ENCODE peak calls at places on chromosome 16, in four cellular contexts. Z is gastrocnemius medialis, C is HCT116, S is ovary. G is an unnamed sample.

GRCh38 chr16:79864781-79865391 is 264.3 kb upstream of the MAF start:
- DNase-seq in Z (no peak), C (no peak), S (no peak), G (no peak)

GRCh38 chr16:12392585-12393089 is 411.1 kb downstream of the CPPED1 start:
- DNase-seq in Z (no peak), C (no peak), S (peak), G (no peak)

GRCh38 chr16:4062212-4062802 is 53.9 kb downstream of the ADCY9 start:
- DNase-seq in Z (no peak), C (no peak), S (no peak), G (no peak)

GRCh38 chr16:86877108-86877507 is 298.8 kb downstream of the FOXL1 start:
- DNase-seq in Z (no peak), C (no peak), S (no peak), G (no peak)

GRCh38 chr16:6267682-6268081 is 1065.0 kb upstream of the RBFOX1 start:
- DNase-seq in Z (no peak), C (no peak), S (no peak), G (no peak)

GRCh38 chr16:85384831-85385462 is 228.2 kb upstream of the GSE1 start:
- DNase-seq in Z (no peak), C (no peak), S (peak), G (no peak)

GRCh38 chr16:70402916-70403659 is 35.8 kb downstream of the ST3GAL2 start:
- DNase-seq in Z (no peak), C (no peak), S (no peak), G (no peak)

GRCh38 chr16:64579712-64580111 is 542.2 kb downstream of the CDH11 start:
- DNase-seq in Z (no peak), C (no peak), S (no peak), G (no peak)

GRCh38 chr16:14003119-14003570 is 68.0 kb upstream of the MRTFB start:
- DNase-seq in Z (peak), C (no peak), S (peak), G (peak)

GRCh38 chr16:75578725-75579124 is 12.5 kb downstream of the GABARAPL2 start:
- DNase-seq in Z (no peak), C (no peak), S (no peak), G (no peak)

GRCh38 chr16:75579435-75579834 is 13.3 kb downstream of the GABARAPL2 start:
- DNase-seq in Z (no peak), C (no peak), S (no peak), G (no peak)

GRCh38 chr16:75575976-75576375 is 9.8 kb downstream of the GABARAPL2 start:
- DNase-seq in Z (no peak), C (no peak), S (no peak), G (no peak)

GRCh38 chr16:75578212-75578611 is 12.0 kb downstream of the GABARAPL2 start:
- DNase-seq in Z (no peak), C (no peak), S (no peak), G (no peak)

GRCh38 chr16:75576384-75576811 is 10.2 kb downstream of the GABARAPL2 start:
- DNase-seq in Z (no peak), C (no peak), S (no peak), G (no peak)
- TF ChIP-seq POLR2A in Z (no peak), C (no peak), S (no peak), G (no peak)

DNA sequence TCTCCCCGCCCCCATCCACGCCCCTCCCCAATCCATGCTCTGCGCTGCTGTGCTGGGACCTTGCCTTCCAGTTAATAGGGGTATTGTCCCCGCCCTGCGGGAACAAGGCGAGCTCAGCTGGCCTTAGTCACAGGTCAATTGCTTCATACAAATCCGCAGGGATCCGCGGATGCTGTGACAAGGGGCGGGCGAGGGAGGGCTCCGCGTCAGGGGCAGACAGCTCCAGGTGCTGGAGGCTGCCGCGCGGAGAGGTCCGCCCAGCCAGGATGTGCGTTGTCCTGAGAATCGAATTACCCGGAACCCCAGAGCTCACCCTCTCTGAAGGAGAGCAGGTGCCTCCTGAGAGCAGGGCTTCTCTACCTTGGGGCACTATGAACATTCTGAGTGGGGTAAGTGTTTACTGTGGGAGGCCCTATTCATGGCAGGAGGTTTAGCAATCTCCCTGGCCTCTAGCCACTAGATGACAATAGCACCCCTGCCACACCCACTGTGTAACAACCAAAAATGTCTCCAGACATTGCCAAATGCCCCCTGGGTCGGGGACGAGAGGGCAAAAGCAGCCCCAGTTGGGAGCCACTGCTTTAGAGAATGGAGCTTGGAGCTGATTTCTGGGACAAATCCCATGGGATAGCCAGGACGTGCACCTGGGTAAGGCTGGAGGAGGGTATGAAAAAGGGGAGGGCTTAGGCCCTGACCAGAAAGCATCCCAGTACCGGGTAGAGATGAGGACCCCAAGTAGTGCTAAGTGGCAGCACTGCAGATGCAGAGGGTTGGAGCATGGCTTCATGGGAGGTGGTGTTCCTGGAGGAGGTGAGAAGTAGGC is 138.2 kb downstream of the CYLD start:
- DNase-seq in Z (no peak), C (no peak), S (no peak), G (no peak)
- TF ChIP-seq POLR2A in Z (no peak), C (no peak), S (no peak), G (no peak)

GRCh38 chr16:50529334-50529733 is 18.9 kb upstream of the NKD1 start:
- DNase-seq in Z (no peak), C (no peak), S (no peak), G (no peak)

GRCh38 chr16:50531359-50531758 is 16.8 kb upstream of the NKD1 start:
- DNase-seq in Z (no peak), C (no peak), S (no peak), G (no peak)

GRCh38 chr16:50531901-50532300 is 16.3 kb upstream of the NKD1 start:
- DNase-seq in Z (no peak), C (no peak), S (no peak), G (no peak)

GRCh38 chr16:50528820-50529219 is 19.4 kb upstream of the NKD1 start:
- DNase-seq in Z (no peak), C (no peak), S (no peak), G (no peak)

GRCh38 chr16:50530277-50531236 is 17.6 kb upstream of the NKD1 start:
- DNase-seq in Z (no peak), C (no peak), S (no peak), G (no peak)
- TF ChIP-seq POLR2A in Z (no peak), C (no peak), S (no peak), G (no peak)

GRCh38 chr16:2974319-2975056 is 5.3 kb downstream of the PAQR4 start:
- DNase-seq in Z (no peak), C (no peak), S (no peak), G (no peak)

GRCh38 chr16:2971985-2972784 is 3.0 kb downstream of the PAQR4 start:
- DNase-seq in Z (no peak), C (no peak), S (no peak), G (no peak)

GRCh38 chr16:2973605-2974318 is 4.6 kb downstream of the PAQR4 start:
- DNase-seq in Z (no peak), C (no peak), S (no peak), G (no peak)

GRCh38 chr16:2971134-2971984 is 2.2 kb downstream of the PAQR4 start:
- DNase-seq in Z (no peak), C (no peak), S (no peak), G (no peak)

GRCh38 chr16:2973081-2973480 is 3.9 kb downstream of the PAQR4 start:
- DNase-seq in Z (no peak), C (no peak), S (no peak), G (no peak)
- TF ChIP-seq POLR2A in Z (no peak), C (no peak), S (no peak), G (no peak)

DNA sequence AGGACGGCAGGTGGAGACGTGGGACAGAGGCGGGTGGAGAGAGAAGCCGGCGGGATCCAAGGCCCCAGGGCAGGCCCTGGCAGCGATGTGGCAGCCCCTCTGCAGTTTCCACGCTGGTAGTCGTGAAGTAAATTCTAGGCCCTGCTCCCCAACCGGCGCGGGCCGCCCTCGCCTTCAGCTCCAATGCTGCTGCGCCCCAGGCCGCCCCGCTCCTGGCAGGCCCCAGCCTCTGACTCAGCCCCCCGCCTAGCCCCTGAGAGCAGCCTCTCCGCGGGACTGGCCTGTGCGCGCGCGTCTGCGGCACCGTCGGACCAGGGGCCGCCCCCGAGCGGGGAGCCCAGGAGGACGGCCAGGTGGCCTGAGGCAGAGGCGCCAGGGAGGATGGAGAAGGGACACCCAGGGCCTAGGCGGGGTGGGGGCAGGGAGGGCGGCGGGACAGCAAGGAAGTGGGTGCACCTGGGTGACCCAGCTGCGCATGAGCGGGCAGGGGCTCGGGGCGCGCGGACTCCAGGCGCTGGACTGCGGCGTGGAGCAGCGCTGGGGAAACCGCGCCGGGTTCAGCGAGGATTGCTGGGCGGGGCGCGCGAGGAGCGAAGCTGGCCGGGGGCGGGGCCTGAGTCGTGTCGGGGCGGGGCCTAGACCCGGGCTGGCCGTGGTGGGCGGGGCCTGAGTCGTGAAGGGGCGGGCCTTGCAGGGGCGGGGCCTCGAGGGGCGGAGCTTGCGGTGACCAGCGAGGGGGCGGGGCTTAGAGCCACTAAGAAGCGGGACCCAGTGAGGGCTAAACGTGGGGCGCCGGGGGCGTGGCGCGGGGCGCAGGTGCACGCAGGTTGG is 29.6 kb downstream of the ZNF778 start:
- DNase-seq in Z (peak), C (peak), S (peak), G (peak)
- TF ChIP-seq POLR2A in Z (no peak), C (peak), S (no peak), G (no peak)

DNA sequence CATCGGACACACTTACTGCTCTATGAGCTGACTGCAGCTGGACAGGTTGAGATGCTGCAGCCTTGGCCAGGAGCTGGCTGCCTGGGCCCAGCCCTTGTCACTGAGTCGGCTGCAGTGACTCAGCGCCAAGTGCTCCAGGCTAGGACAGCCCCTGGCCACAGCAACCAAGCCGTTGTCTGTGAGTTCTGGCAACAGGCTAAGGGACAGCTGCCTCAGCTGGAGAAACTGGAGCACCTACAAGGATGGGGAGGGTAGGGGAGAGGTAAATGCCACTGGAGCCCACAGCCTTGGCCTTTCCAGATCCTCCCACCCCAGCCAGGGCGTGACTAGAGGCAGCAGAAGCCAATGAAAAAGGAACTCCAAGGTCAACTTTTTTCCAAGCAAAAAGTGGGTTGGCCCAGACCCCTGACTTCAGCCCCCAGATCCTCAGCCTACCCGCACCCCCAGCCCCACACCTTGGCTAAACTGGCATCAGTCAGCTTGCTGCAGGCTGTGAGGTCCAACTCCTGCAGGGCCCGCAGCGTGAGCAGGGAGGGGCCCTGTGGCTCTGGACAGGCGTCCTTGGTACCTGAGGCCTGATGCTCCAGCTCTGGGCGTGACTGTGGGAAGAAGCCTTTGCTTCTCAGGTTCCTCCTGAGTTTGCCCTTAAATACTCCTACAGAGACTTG is 9.1 kb downstream of the ELMO3 start:
- DNase-seq in Z (peak), C (no peak), S (no peak), G (peak)
- TF ChIP-seq POLR2A in Z (no peak), C (no peak), S (no peak), G (no peak)

GRCh38 chr16:15786501-15786900 is 70.3 kb downstream of the MYH11 start:
- DNase-seq in Z (no peak), C (no peak), S (no peak), G (no peak)
- TF ChIP-seq POLR2A in Z (no peak), C (no peak), S (no peak), G (no peak)

GRCh38 chr16:74606521-74607309 is at the start of gene GLG1:
- DNase-seq in Z (peak), C (peak), S (peak), G (peak)
- TF ChIP-seq POLR2A in Z (peak), C (peak), S (peak), G (peak)